ENCODE peak calls at places on chromosomes 1 and 21, in eight cellular contexts. E is brain microvascular endothelial cell; Q is tibial artery; D is transverse colon; O is esophagus squamous epithelium; K is BJ; X is CD8-positive, alpha-beta T cell; R is PC-3. W is an unnamed sample.

GRCh38 chr1:207164086-207164485 is 60.1 kb downstream of the C4BPA start:
- DNase-seq in E (no peak), R (no peak), K (no peak), O (no peak), X (no peak), Q (no peak), D (no peak), W (no peak)

GRCh38 chr1:13764533-13764932 is 64.5 kb downstream of the PRDM2 start:
- DNase-seq in D (no peak), X (no peak), K (no peak), R (no peak), Q (no peak), E (peak; percentile 39), O (no peak), W (no peak)

GRCh38 chr1:25502957-25503356 is 40.4 kb upstream of the LDLRAP1 start:
- DNase-seq in O (no peak), D (no peak), Q (no peak), E (peak; percentile 37), X (no peak), R (no peak), K (no peak), W (no peak)

GRCh38 chr21:36288651-36289243 is 31.2 kb upstream of the MORC3 start:
- DNase-seq in E (no peak), R (no peak), Q (no peak), O (no peak), K (no peak), X (no peak), D (no peak), W (no peak)

GRCh38 chr1:75723989-75724471 is 479 bp upstream of the ACADM start:
- DNase-seq in E (peak; percentile 45), O (no peak), X (peak; percentile 76), D (peak; percentile 89), R (peak; percentile 60), K (peak; percentile 14), Q (peak; percentile 67), W (peak; percentile 62)

GRCh38 chr1:204254031-204254661 is 40.4 kb upstream of the GOLT1A start:
- DNase-seq in D (peak; percentile 41), X (no peak), O (no peak), Q (peak; percentile 92), E (peak; percentile 3), R (peak; percentile 54), K (peak; percentile 76), W (peak; percentile 47)

GRCh38 chr1:88737338-88737927 is 53.4 kb downstream of the PKN2 start:
- DNase-seq in R (no peak), K (no peak), D (no peak), X (no peak), Q (no peak), O (no peak), E (no peak), W (no peak)

GRCh38 chr21:24658926-24659325 is 948.4 kb downstream of the MRPL39 start:
- DNase-seq in K (no peak), R (no peak), E (no peak), X (no peak), Q (no peak), D (no peak), O (no peak), W (no peak)

GRCh38 chr1:91924146-91924545 is 25.1 kb upstream of the BRDT start:
- DNase-seq in E (peak; percentile 35), D (no peak), O (no peak), Q (no peak), X (no peak), R (peak; percentile 55), K (peak; percentile 53), W (no peak)

GRCh38 chr1:62245201-62245600 is 50.6 kb downstream of the L1TD1 start:
- DNase-seq in X (no peak), Q (no peak), D (no peak), O (no peak), E (no peak), R (peak; percentile 64), K (no peak), W (no peak)

GRCh38 chr1:205505076-205505729 is 734 bp downstream of the CDK18 start:
- DNase-seq in Q (no peak), R (no peak), X (no peak), D (no peak), E (no peak), O (no peak), K (no peak), W (no peak)

GRCh38 chr1:110673197-110673701 is 1.5 kb downstream of the KCNA3 start:
- DNase-seq in O (no peak), X (peak; percentile 29), E (no peak), R (no peak), D (no peak), Q (no peak), K (no peak), W (no peak)

GRCh38 chr1:200445213-200445612 is 35.4 kb upstream of the ZNF281 start:
- DNase-seq in D (no peak), O (no peak), Q (no peak), X (no peak), K (no peak), E (peak; percentile 40), R (peak; percentile 90), W (no peak)

GRCh38 chr1:16918371-16918770 is 3.4 kb upstream of the CROCC start:
- DNase-seq in K (no peak), X (no peak), O (no peak), Q (no peak), E (no peak), D (no peak), R (no peak), W (no peak)

GRCh38 chr1:96808186-96808585 is 86.6 kb downstream of the PTBP2 start:
- DNase-seq in X (no peak), O (no peak), Q (no peak), D (no peak), K (no peak), R (no peak), E (no peak), W (no peak)

GRCh38 chr1:225482489-225482950 is 54.7 kb upstream of the LBR start:
- DNase-seq in E (no peak), D (no peak), O (no peak), X (no peak), K (no peak), R (no peak), Q (no peak), W (no peak)
- H3K4me3 ChIP-seq in E (no peak overlapping the region), D (no peak overlapping the region), O (no peak overlapping the region), X (no peak overlapping the region), K (no peak overlapping the region), R (no peak overlapping the region), Q (no peak overlapping the region), W (no peak overlapping the region)

GRCh38 chr1:22261580-22261979 is 118.7 kb upstream of the WNT4 start:
- DNase-seq in E (no peak), R (no peak), Q (no peak), D (no peak), O (no peak), K (no peak), X (no peak), W (no peak)

GRCh38 chr1:22264464-22265330 is 121.8 kb upstream of the WNT4 start:
- DNase-seq in R (no peak), Q (no peak), X (no peak), E (no peak), O (no peak), D (no peak), K (no peak), W (no peak)

GRCh38 chr1:22260860-22261432 is 118.0 kb upstream of the WNT4 start:
- DNase-seq in E (no peak), Q (no peak), K (no peak), O (no peak), X (no peak), R (no peak), D (no peak), W (no peak)

GRCh38 chr1:22262583-22262982 is 119.7 kb upstream of the WNT4 start:
- DNase-seq in Q (no peak), E (no peak), D (peak; percentile 72), K (no peak), R (no peak), X (no peak), O (no peak), W (no peak)

GRCh38 chr1:22263359-22263758 is 120.5 kb upstream of the WNT4 start:
- DNase-seq in X (no peak), E (no peak), O (no peak), K (no peak), R (no peak), D (no peak), Q (no peak), W (no peak)
- H3K27me3 ChIP-seq in X (no peaks in the 10 kb centered on the region), E (no peaks in the 10 kb centered on the region), O (peaks cover 33% of the 10 kb centered on the region), K (peaks cover 8% of the 10 kb centered on the region), R (no peaks in the 10 kb centered on the region), D (peaks cover 3% of the 10 kb centered on the region), Q (peaks cover 82% of the 10 kb centered on the region), W (peaks cover 35% of the 10 kb centered on the region)

GRCh38 chr1:202972046-202972445 is 5.0 kb upstream of the CYB5R1 start:
- DNase-seq in X (no peak), Q (no peak), R (no peak), O (no peak), K (no peak), E (no peak), D (no peak), W (no peak)

GRCh38 chr1:202981939-202982338 is 14.9 kb upstream of the CYB5R1 start:
- DNase-seq in X (no peak), E (no peak), Q (no peak), O (no peak), R (no peak), K (no peak), D (no peak), W (no peak)

GRCh38 chr1:202979459-202979858 is 12.4 kb upstream of the CYB5R1 start:
- DNase-seq in E (no peak), O (no peak), D (no peak), X (no peak), R (no peak), K (no peak), Q (no peak), W (no peak)

DNA sequence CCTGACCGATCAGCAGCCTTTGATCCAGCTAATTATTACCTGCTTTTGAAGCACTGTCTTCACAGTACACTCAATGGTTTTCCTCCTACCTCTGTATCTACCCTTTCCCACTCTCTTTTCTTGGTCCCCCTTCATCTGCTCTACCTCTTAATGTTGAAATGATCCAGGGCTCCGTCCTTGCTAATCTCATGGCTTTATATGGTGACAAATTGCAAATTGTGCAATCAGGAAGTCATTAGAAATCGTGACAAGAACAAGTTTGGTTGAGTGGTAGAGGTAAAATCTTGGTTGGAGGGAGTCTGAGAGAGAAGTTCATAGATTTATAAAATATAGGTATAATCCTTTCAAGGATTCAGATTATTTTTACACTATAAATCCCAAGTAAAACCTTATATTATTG is 9.6 kb upstream of the CYB5R1 start:
- DNase-seq in R (no peak), D (no peak), K (no peak), X (no peak), E (no peak), Q (no peak), O (no peak), W (no peak)
- H3K4me3 ChIP-seq in R (no peak overlapping the region), D (no peak overlapping the region), K (no peak overlapping the region), X (no peak overlapping the region), E (no peak overlapping the region), Q (no peak overlapping the region), O (no peak overlapping the region), W (no peak overlapping the region)

DNA sequence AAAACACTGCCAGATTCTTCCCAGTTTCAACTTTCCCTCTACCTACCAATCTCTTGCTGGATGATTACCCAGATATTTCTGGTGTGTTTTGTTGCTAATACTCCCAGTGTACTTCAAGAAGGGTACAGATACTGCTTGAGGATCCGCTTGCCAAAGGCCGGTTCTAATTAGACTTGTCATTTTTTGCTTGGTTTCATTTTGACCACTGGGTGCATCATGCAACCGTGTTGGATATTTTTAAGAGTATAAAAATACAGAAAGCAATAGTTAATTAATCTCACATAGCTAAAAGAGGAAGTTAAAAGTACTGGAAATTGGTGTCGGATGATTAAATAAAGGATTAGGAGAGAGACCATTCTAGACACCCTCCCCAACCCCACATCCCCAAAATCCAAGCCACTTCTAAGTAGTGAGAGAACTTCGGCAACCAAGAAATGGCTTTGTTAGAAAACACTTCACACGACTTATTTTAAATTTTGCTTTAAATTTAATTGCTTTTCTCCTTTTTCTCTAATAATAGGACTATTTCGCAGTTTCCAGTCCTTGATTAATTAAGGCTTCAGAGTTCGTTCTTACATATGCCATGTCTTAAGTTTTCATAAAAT is 2.5 kb upstream of the CDKN2C start:
- DNase-seq in K (no peak), O (no peak), E (no peak), D (no peak), X (no peak), R (peak; percentile 50), Q (no peak), W (no peak)
- H3K27me3 ChIP-seq in K (no peaks in the 10 kb centered on the region), O (no peaks in the 10 kb centered on the region), E (no peaks in the 10 kb centered on the region), D (no peaks in the 10 kb centered on the region), X (no peaks in the 10 kb centered on the region), R (no peaks in the 10 kb centered on the region), Q (no peaks in the 10 kb centered on the region), W (peaks cover 7% of the 10 kb centered on the region)

W was measured in tibial nerve.